ENCODE peak calls at places on chromosomes 16 and 17, in five cellular contexts. G is astrocyte of the spinal cord, M is kidney epithelial cell, X is lower lobe of right lung, E is fibroblast of mammary gland. B is an unnamed sample.

GRCh38 chr16:67043420-67043819 is 14.5 kb downstream of the CBFB start:
- DNase-seq in X (no peak), E (no peak), M (no peak), G (no peak), B (no peak)

GRCh38 chr17:68812876-68813584 is 142.2 kb downstream of the ABCA8 start:
- DNase-seq in M (no peak), G (peak), E (peak), X (no peak), B (peak)

GRCh38 chr16:84942786-84943185 is 68.5 kb downstream of the ZDHHC7 start:
- DNase-seq in M (no peak), E (no peak), G (no peak), X (no peak), B (peak)

GRCh38 chr17:38658741-38659345 is 15.9 kb downstream of the EPOP start:
- DNase-seq in M (no peak), X (peak), G (no peak), E (no peak), B (no peak)

GRCh38 chr16:10976663-10977062 is 32.3 kb downstream of the CLEC16A start:
- DNase-seq in M (no peak), X (no peak), G (no peak), E (no peak), B (no peak)

GRCh38 chr17:78759203-78759968 is 22.7 kb downstream of the CYTH1 start:
- DNase-seq in E (peak), M (no peak), G (peak), X (peak), B (peak)

GRCh38 chr16:64406661-64407267 is 715.1 kb downstream of the CDH11 start:
- DNase-seq in X (no peak), M (no peak), G (no peak), E (no peak), B (no peak)

GRCh38 chr17:4623249-4623648 is 18.2 kb downstream of the ALOX15 start:
- DNase-seq in X (no peak), E (peak), M (no peak), G (no peak), B (peak)

GRCh38 chr16:3606441-3606840 is 5.0 kb downstream of the SLX4 start:
- DNase-seq in M (no peak), G (no peak), X (no peak), E (no peak), B (no peak)

GRCh38 chr16:78842950-78843349 is 743.5 kb downstream of the WWOX start:
- DNase-seq in X (no peak), E (no peak), M (no peak), G (no peak), B (no peak)
- H3K4me3 ChIP-seq in X (no peak), E (no peak), M (no peak), G (no peak), B (no peak)

GRCh38 chr17:76153640-76154039 is 12.6 kb upstream of the FOXJ1 start:
- DNase-seq in X (no peak), M (no peak), E (peak), G (peak), B (peak)
- TF ChIP-seq CTCF in X (no peak), M (peak), E (peak), G (peak), B (peak)

DNA sequence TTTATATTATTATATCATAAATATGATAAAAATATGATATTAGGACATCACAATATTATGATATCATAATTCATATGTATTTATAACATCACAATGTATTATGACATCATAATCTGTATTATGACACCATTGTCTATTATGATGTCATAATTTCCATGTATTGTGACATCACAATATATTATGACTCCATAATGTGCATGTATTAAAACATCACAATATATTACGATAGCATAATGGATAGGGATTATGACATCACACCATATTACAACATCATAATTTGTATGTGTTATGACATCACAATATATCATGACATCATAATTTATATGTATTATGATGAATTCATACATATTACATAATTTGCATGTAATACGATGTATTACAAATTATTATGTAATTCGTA is 1755.9 kb downstream of the TP53TG3F start:
- DNase-seq in M (no peak), G (no peak), X (no peak), E (no peak), B (no peak)
- H3K4me3 ChIP-seq in M (no peak), G (no peak), X (no peak), E (no peak), B (no peak)

DNA sequence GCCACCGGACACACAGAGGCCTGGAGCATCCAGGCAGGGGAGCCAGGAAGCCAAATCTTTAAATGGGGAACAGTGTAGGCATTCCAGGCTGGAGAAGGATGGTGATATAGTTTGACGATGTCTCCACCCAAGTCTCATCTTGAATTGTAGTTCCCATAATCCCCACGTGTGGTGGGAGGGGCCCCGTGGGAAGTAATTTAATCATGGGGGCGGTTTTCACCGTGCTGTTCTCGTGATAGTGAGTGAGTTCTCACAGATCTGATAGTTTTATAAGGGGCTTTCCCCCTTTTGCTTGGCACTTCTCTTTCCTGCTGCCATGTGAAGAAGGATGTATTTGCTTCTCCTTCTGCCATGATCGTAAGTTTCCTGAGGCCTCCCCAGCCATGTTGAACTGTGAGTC is 28.8 kb downstream of the GINS3 start:
- DNase-seq in X (no peak), G (no peak), E (no peak), M (no peak), B (no peak)
- TF ChIP-seq CTCF in X (no peak), G (no peak), E (no peak), M (no peak), B (no peak)

GRCh38 chr17:57833597-57833939 is 16.3 kb downstream of the MRPS23 start:
- DNase-seq in X (no peak), M (no peak), G (no peak), E (no peak), B (no peak)
- H3K4me3 ChIP-seq in X (peak), M (no peak), G (no peak), E (no peak), B (no peak)

DNA sequence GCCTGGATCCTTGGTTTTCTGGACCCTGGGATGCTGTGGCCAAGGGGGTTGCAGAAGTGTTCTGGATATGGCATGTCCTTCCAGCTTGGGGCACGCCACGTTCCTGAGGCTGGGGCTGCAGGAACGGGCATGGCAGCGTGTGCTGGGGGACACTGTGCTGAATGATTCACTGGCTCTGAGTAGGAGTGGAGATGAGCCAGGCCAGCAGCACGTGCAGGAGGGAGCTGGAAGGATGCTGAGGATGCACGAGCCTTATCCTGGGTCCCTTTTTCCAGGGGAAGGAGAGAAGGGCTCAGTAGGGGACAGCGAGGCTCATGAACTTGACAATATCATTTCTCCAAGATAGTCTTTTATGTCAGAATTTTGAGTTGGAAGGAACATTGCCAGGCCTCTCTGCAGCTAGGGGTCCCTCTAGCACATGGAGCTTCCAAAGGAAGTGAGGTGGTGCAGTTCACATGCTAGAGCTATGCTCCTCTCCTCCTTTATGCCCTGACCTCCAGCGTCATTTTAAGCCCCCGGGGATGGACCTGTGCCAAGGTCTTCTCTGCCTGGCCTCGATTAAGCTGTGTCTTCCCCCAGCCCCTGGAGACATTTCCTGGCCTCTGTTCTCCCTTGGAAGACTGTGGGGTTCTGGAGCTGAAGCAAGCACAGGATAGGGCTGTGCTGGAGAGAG is 125.9 kb downstream of the OR1D5 start:
- DNase-seq in G (no peak), E (peak), M (no peak), X (no peak), B (peak)
- TF ChIP-seq CTCF in G (peak), E (peak), M (no peak), X (no peak), B (peak)

DNA sequence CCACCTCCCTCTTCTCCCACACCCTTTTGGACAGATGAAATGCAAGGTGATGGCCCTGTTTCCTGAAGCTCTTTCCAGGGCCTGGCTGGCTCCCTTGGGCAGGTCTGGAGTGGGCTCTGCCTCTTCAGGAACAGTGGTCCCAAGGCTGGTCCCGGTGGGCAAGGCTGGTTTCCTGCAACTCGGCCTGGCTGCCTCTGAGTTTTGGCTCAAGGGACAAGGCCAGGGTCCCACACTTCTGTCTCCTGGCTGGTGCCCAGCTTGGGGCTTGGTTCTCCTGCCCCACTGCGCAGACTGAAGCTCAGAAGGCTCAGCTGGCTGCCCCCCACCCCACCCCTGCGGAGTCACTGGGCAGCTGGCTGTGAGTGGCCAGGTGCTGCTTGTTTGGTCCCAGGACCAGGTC is 3.8 kb upstream of the ACTG1 start:
- DNase-seq in E (no peak), X (peak), G (no peak), M (no peak), B (no peak)
- H3K4me3 ChIP-seq in E (peak), X (peak), G (peak), M (no peak), B (peak)

GRCh38 chr17:80259642-80260535 is 763 bp upstream of the RNF213 start:
- DNase-seq in E (peak), M (no peak), X (peak), G (peak), B (peak)
- TF ChIP-seq CTCF in E (no peak), M (no peak), X (no peak), G (no peak), B (no peak)

DNA sequence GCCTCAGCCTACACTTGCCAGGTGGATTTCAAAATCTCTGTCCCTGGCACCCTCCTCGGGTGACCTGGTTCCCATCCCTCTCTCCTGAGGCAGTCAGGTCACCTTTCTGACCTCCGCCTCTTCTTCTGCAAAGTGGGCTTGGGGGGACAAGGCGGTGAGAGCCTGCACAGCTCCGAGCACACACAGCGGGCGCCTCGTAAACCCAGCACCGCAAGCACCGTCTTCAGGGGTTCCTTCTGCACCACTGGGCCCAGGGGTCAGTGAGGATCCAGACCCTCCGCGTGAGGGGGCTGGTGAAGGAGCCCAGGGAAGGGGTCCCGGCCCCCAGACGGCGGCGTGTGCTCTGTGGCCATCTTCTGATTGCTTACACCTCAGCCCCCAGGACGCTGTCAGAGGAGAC is 2.9 kb downstream of the CBFA2T3 start:
- DNase-seq in X (no peak), G (no peak), E (no peak), M (no peak), B (no peak)
- H3K4me3 ChIP-seq in X (no peak), G (no peak), E (no peak), M (no peak), B (no peak)

DNA sequence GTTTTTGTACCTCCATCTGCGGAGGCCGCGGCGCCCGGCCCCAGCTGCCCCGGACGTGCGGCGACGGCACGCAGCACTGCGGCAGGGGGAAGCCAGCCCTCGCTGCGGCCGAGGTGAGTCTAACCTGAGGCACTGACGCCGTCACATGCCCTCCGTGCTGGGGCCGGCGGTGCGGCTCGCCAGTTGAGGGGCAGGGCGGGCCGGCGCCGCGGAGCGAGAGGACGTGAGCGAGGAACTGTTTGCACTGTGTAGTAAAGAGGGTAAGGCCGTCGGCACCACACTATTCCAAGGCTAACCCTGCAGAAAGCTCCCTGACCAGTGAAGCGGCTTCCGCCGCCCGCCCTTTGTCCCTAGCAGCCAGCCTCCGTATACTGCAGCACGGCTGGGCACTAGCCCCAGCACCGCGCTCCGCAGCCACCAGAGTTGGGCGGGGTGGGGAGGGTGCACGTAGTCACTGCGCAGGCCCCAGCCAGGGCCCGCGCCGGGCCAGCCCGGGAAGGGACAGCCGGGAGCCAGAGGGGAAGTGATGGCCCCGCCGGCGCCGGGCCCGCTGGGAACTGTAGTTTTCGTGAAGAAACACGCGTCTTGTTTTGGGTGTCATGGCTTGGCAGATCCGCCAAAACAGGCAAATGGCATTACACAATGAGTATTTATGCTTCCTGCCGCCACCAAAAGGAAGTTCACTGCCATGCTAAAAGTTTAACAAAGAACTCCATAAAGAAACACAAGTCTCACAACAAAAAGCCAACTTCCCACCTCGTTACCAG is 580 bp upstream of the KANSL1 start:
- DNase-seq in G (peak), E (peak), X (peak), M (peak), B (peak)
- TF ChIP-seq CTCF in G (no peak), E (no peak), X (no peak), M (no peak), B (no peak)